ENCODE peak calls at places on chromosomes 3 and 15, in seven cellular contexts. H, K, E, R, U, N and A are unnamed samples. For H3K27me3, the result is how much of the 10 kb centered on the place peaks cover.

GRCh38 chr3:186612721-186613636 is at the start of gene AHSG:
- DNase-seq in E (no peak), H (no peak), R (no peak), K (no peak), N (no peak), U (no peak), A (no peak)

GRCh38 chr15:74179983-74180688 is 6.6 kb downstream of the ISLR start:
- DNase-seq in E (no peak), H (peak), R (peak), K (no peak), N (no peak), U (no peak), A (no peak)

GRCh38 chr3:196013587-196014487 is 68.1 kb downstream of the TFRC start:
- DNase-seq in E (no peak), N (no peak), K (no peak), R (no peak), U (no peak), H (no peak), A (no peak)

GRCh38 chr3:17360991-17361390 is 381.4 kb downstream of the TBC1D5 start:
- DNase-seq in R (no peak), E (no peak), U (no peak), N (no peak), H (no peak), K (no peak), A (no peak)

GRCh38 chr3:57006048-57006709 is 54.3 kb upstream of the SPATA12 start:
- DNase-seq in U (no peak), K (no peak), H (no peak), R (no peak), N (no peak), E (no peak), A (no peak)

GRCh38 chr15:51053571-51053970 is 41.1 kb downstream of the TNFAIP8L3 start:
- DNase-seq in U (no peak), H (no peak), K (no peak), N (no peak), E (no peak), R (no peak), A (no peak)

GRCh38 chr3:125310623-125311076 is 64.5 kb downstream of the ZNF148 start:
- DNase-seq in E (peak), K (peak), N (no peak), H (peak), R (no peak), U (peak), A (peak)

GRCh38 chr3:14525685-14526631 is 14.2 kb downstream of the GRIP2 start:
- DNase-seq in N (peak), K (no peak), E (no peak), U (no peak), H (no peak), R (peak), A (no peak)

GRCh38 chr3:149833241-149833640 is 20.2 kb downstream of the RNF13 start:
- DNase-seq in R (no peak), K (no peak), U (no peak), H (no peak), N (no peak), E (no peak), A (no peak)

GRCh38 chr3:99625237-99625622 is 13.2 kb upstream of the COL8A1 start:
- DNase-seq in K (no peak), N (no peak), E (no peak), H (no peak), R (no peak), U (no peak), A (no peak)

GRCh38 chr3:171776839-171777607 is 33.3 kb downstream of the PLD1 start:
- DNase-seq in E (no peak), U (no peak), N (no peak), H (no peak), R (no peak), K (no peak), A (peak)

DNA sequence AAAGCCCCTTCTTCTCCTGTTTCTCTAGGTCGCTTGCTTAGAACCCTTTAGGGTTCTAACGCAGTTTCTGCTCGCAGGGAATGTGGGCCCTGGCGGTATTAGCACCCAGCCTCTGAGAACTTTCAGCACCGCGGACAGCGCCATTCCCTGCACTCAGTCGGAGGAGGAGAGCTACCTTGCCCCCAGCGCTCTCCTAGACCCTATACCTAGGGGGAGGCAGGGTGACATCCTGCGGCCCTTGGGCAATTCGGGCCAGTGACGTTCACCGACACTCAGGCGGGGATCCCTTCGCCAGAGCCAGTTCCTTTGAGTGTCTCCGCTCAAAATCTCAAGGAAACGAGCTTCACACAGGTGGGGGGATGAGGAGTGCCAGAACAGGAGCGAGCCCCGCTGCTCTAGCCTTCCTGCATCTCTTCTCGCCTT is 1.3 kb downstream of the SLC7A14 start:
- DNase-seq in N (peak), E (peak), K (peak), U (no peak), R (peak), H (peak), A (peak)
- H3K27me3 ChIP-seq in N (under half), E (half or more), K (under half), U (under half), R (under half), H (under half), A (under half)

GRCh38 chr3:46068526-46068925 is 41.2 kb upstream of the XCR1 start:
- DNase-seq in E (no peak), H (no peak), U (no peak), K (peak), R (no peak), N (no peak), A (no peak)
- H3K4me3 ChIP-seq in E (no peak), H (no peak), U (no peak), K (no peak), R (no peak), N (no peak), A (no peak)

GRCh38 chr15:32715276-32715675 is 2.5 kb upstream of the GREM1 start:
- DNase-seq in K (no peak), N (no peak), E (no peak), H (peak), R (no peak), U (no peak), A (no peak)
- H3K27me3 ChIP-seq in K (under half), N (under half), E (half or more), H (under half), R (half or more), U (under half), A (half or more)

DNA sequence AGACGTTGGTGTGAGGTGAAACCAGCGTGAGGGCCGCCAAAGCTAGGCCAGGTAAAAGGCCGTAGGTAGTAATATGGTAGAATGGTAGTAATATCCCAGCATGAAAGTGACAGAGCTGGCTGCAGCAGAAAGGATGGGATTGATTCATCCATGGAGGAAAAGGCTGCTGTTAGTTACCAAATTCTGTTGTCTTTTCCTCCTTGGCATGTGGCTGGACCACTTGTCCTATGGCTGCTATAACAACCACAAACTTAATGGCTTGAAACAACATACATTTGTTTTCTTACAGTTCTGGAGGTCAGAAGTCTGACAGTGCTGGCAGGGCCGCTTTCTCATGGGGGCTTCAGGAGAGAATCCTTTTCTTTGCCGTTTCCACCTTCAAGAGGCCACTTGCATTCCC is 47.8 kb upstream of the CHST2 start:
- DNase-seq in R (no peak), H (no peak), E (no peak), N (no peak), K (no peak), U (no peak), A (no peak)
- H3K4me3 ChIP-seq in R (no peak), H (no peak), E (no peak), N (no peak), K (no peak), U (no peak), A (no peak)

DNA sequence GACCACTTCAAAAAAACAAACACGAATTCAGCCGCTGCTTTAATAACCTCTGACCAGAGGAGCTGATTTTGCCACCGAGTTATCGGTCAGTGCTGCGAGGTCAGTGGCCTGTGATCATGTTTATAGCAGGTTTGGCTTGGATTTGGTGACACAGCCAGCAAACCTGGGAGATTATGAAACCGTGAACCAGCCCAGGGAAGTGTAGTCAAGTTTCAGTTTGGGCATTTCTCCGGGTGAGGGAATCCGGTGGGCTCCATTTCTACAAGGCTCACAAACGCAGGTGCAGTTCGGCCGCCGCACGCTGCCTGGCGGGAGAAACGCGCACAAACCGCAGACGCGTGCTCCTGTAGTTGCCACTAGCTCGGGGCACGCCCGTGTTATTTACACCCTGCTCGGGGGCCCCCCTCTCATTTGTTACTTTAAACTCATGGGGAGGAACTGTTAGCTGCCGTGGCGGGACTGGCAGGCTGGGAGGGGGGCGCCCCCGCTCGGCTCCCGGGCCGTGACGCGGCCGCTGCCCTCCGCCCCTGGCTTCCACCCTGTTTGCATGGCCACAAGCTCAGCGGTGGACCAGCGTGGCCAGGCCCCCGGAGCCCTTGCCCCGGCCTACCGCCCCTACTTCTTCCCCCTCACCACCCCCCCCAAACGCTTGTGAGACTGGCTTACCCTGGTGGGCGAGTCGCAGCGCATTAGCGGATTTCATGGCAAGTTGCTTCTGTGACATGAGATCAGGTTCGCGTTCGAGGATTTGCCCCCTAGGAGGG is 13.6 kb upstream of the ONECUT1 start:
- DNase-seq in N (no peak), R (no peak), H (no peak), E (no peak), U (no peak), K (no peak), A (no peak)
- H3K27me3 ChIP-seq in N (under half), R (half or more), H (half or more), E (half or more), U (half or more), K (half or more), A (half or more)